ENCODE peak calls at places on chromosomes 16 and 17, in eight cellular contexts. D is nephron progenitor cell, T is mucosa of descending colon, W is AG09319, U is pancreas, V is tibial artery, Y is progenitor cell of endocrine pancreas, Z is fibroblast of the aortic adventitia. I is an unnamed sample.

GRCh38 chr16:80682435-80683070 is 121.8 kb downstream of the CDYL2 start:
- DNase-seq in D (no peak), T (no peak), V (no peak), U (no peak), Z (peak; percentile 60), W (no peak), Y (no peak), I (peak; percentile 66)

GRCh38 chr17:7862692-7863437 is 5.1 kb downstream of the CYB5D1 start:
- DNase-seq in Z (peak; percentile 71), V (no peak), W (no peak), Y (no peak), U (no peak), T (peak; percentile 76), D (peak; percentile 63), I (peak; percentile 55)

GRCh38 chr17:77254961-77255741 is 114.4 kb downstream of the SEC14L1 start:
- DNase-seq in T (no peak), Z (peak; percentile 76), D (no peak), V (no peak), Y (no peak), W (peak; percentile 38), U (peak; percentile 66), I (no peak)

GRCh38 chr16:85476389-85476788 is 136.7 kb upstream of the GSE1 start:
- DNase-seq in Z (no peak), U (no peak), V (no peak), W (no peak), T (no peak), D (no peak), Y (no peak), I (no peak)

GRCh38 chr17:11506635-11507034 is 91.6 kb upstream of the DNAH9 start:
- DNase-seq in Y (peak; percentile 56), D (peak; percentile 79), U (no peak), T (peak; percentile 47), Z (no peak), V (no peak), W (no peak), I (no peak)

GRCh38 chr17:27361695-27362094 is 67.8 kb downstream of the WSB1 start:
- DNase-seq in V (no peak), D (no peak), T (no peak), Y (no peak), Z (no peak), U (no peak), W (no peak), I (no peak)

GRCh38 chr16:65869261-65869660 is 497.2 kb upstream of the CDH5 start:
- DNase-seq in D (no peak), W (no peak), V (no peak), Y (no peak), U (no peak), Z (no peak), T (no peak), I (no peak)

GRCh38 chr17:7889166-7889584 is 586 bp downstream of the CHD3 start:
- DNase-seq in U (peak; percentile 100), Y (no peak), T (peak; percentile 95), W (peak; percentile 91), V (peak; percentile 97), Z (peak; percentile 94), D (peak; percentile 35), I (peak; percentile 96)

GRCh38 chr16:386641-387156 is 4.9 kb upstream of the PGAP6 start:
- DNase-seq in D (no peak), T (no peak), V (no peak), W (no peak), U (no peak), Z (no peak), Y (no peak), I (no peak)

GRCh38 chr17:43530303-43531081 is 15.6 kb downstream of the ETV4 start:
- DNase-seq in T (peak; percentile 46), Z (peak; percentile 75), D (peak; percentile 97), U (peak; percentile 84), Y (peak; percentile 92), W (peak; percentile 80), V (peak; percentile 35), I (no peak)

GRCh38 chr16:55543470-55543869 is 23.0 kb upstream of the CAPNS2 start:
- DNase-seq in V (no peak), Z (peak; percentile 72), D (no peak), W (no peak), T (no peak), Y (no peak), U (no peak), I (no peak)

GRCh38 chr16:73057369-73058210 is 9.7 kb upstream of the ZFHX3 start:
- DNase-seq in D (peak; percentile 62), W (no peak), T (peak; percentile 51), U (peak; percentile 78), Z (no peak), Y (peak; percentile 53), V (no peak), I (no peak)
- TF ChIP-seq CTCF in D (no peak), W (no peak), T (no peak), U (no peak), Z (no peak), Y (peak; percentile 68), V (no peak), I (no peak)

GRCh38 chr17:76141212-76142043 is at the start of gene FOXJ1:
- DNase-seq in W (peak; percentile 54), D (peak; percentile 95), U (peak; percentile 97), V (peak; percentile 77), Z (peak; percentile 64), T (peak; percentile 93), Y (peak; percentile 90), I (peak; percentile 92)
- TF ChIP-seq CTCF in W (no peak), D (no peak), U (no peak), V (no peak), Z (no peak), T (no peak), Y (no peak), I (no peak)

GRCh38 chr17:21218101-21218500 is 4.1 kb upstream of the TMEM11 start:
- DNase-seq in D (no peak), W (no peak), Y (no peak), T (no peak), V (no peak), Z (peak; percentile 18), U (no peak), I (no peak)
- TF ChIP-seq CTCF in D (no peak), W (no peak), Y (no peak), T (no peak), V (no peak), Z (no peak), U (no peak), I (no peak)

DNA sequence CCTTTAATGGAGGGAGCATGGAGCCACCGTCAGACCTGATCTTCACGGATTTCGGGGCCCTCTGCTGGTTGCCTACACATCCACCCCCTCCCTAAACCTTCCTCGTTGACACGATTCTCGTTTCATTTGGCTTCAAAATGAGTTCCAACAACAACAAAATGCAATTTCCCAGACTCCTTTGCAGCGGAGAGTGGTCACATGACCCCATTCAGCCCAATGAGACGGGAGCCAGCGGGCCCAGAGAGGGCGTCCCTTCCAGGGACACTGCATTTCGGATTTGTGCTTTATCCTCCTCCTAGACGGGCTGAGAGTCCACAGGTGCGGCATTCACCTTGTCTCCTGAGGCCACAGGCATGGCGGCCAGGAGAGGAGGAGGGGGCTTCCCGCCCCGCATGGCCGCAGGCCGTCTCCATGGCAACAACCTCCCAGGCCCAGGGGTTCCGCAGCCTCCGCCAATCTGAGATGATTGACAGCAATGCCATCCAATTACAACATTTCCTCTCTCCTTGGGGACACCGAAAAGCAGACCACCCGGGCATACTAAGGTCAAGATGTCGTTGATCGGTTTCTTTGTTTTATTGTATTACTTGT is 259.8 kb downstream of the C16orf95 start:
- DNase-seq in Y (no peak), V (no peak), W (no peak), U (peak; percentile 38), Z (peak; percentile 30), T (no peak), D (no peak), I (no peak)
- TF ChIP-seq CTCF in Y (no peak), V (peak; percentile 11), W (no peak), U (no peak), Z (peak; percentile 33), T (no peak), D (peak; percentile 15), I (no peak)

DNA sequence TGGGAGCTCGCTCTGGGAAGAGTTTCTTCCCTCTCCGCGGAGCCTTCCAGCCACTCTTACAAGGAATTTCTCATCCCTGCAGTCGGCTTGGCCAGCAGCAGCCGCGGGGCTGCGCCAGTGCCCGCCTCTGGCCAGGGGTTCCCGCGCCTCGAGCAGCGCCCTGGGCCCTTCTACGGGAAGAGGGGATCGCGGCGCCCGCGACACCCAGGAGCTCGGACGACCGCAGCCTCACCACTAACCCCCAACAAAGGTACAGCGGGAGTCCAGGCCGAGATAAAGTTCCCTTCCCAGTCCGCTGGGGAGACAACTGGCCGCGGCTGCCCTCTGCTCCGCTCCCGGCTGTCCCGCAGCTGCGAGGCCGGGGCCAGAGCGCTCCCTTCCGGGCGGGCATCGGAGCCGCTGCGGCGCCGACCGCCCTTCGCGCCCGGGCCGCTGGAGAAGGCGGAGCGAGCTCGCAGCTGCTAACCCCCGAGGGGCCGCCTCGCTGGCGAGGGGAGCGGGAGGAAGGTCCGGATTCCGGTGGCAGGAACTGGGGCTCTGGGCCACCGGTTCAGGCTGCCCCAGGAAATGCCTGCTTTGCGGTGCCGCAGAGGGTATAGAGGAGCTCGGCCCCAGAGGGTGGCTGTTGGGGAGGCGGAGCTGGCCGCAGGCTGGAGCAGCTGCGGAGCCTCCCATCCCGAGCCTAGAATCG is 3.6 kb upstream of the HS3ST3B1 start:
- DNase-seq in Y (peak; percentile 49), U (peak; percentile 77), D (peak; percentile 74), T (peak; percentile 35), Z (peak; percentile 64), W (no peak), V (no peak), I (no peak)
- TF ChIP-seq CTCF in Y (peak; percentile 64), U (no peak), D (no peak), T (no peak), Z (peak; percentile 38), W (peak; percentile 29), V (no peak), I (no peak)

GRCh38 chr17:75771334-75772281 is 6.6 kb upstream of the GALK1 start:
- DNase-seq in T (peak; percentile 65), D (no peak), Z (peak; percentile 41), V (no peak), U (no peak), Y (no peak), W (no peak), I (no peak)
- TF ChIP-seq CTCF in T (no peak), D (no peak), Z (peak; percentile 13), V (no peak), U (no peak), Y (no peak), W (peak; percentile 3), I (no peak)

I was measured in dorsolateral prefrontal cortex.